ENCODE peak calls at places on chromosomes 7 and 10, in ten cellular contexts. One of them, this sample, is unnamed.

GRCh38 chr10:88270871-88271713 is 312.0 kb downstream of the RNLS start:
- DNase-seq in suprapubic skin: no peak
- DNase-seq in transverse colon: no peak
- DNase-seq in H1: no peak
- DNase-seq in upper lobe of left lung: no peak
- DNase-seq in sigmoid colon: no peak
- DNase-seq in SK-N-SH: no peak
- DNase-seq in spleen: no peak
- DNase-seq in Panc1: no peak
- DNase-seq in prostate gland: no peak
- DNase-seq in this sample: no peak

GRCh38 chr10:50552771-50553535 is 70.8 kb downstream of the SGMS1 start:
- DNase-seq in spleen: no peak
- DNase-seq in prostate gland: no peak
- DNase-seq in upper lobe of left lung: no peak
- DNase-seq in SK-N-SH: no peak
- DNase-seq in H1: no peak
- DNase-seq in suprapubic skin: no peak
- DNase-seq in Panc1: no peak
- DNase-seq in transverse colon: peak; percentile 34
- DNase-seq in sigmoid colon: no peak
- DNase-seq in this sample: no peak

GRCh38 chr7:137874390-137874789 is 27.6 kb upstream of the DGKI start:
- DNase-seq in spleen: no peak
- DNase-seq in Panc1: no peak
- DNase-seq in SK-N-SH: peak; percentile 57
- DNase-seq in sigmoid colon: no peak
- DNase-seq in H1: no peak
- DNase-seq in suprapubic skin: no peak
- DNase-seq in transverse colon: no peak
- DNase-seq in upper lobe of left lung: no peak
- DNase-seq in prostate gland: no peak
- DNase-seq in this sample: no peak

GRCh38 chr7:16594061-16594460 is 51.5 kb downstream of the ANKMY2 start:
- DNase-seq in SK-N-SH: no peak
- DNase-seq in upper lobe of left lung: no peak
- DNase-seq in prostate gland: no peak
- DNase-seq in H1: no peak
- DNase-seq in suprapubic skin: no peak
- DNase-seq in transverse colon: no peak
- DNase-seq in Panc1: no peak
- DNase-seq in spleen: no peak
- DNase-seq in sigmoid colon: no peak
- DNase-seq in this sample: no peak

GRCh38 chr10:46549171-46550075 is 7.0 kb downstream of the GPRIN2 start:
- DNase-seq in transverse colon: peak; percentile 12
- DNase-seq in sigmoid colon: peak; percentile 68
- DNase-seq in suprapubic skin: peak; percentile 86
- DNase-seq in H1: peak; percentile 59
- DNase-seq in spleen: peak; percentile 79
- DNase-seq in SK-N-SH: peak; percentile 41
- DNase-seq in upper lobe of left lung: peak; percentile 89
- DNase-seq in Panc1: no peak
- DNase-seq in prostate gland: peak; percentile 5
- DNase-seq in this sample: no peak

GRCh38 chr7:105438254-105438653 is 49.5 kb upstream of the SRPK2 start:
- DNase-seq in transverse colon: no peak
- DNase-seq in spleen: no peak
- DNase-seq in SK-N-SH: no peak
- DNase-seq in H1: no peak
- DNase-seq in prostate gland: no peak
- DNase-seq in suprapubic skin: no peak
- DNase-seq in upper lobe of left lung: no peak
- DNase-seq in sigmoid colon: no peak
- DNase-seq in Panc1: no peak
- DNase-seq in this sample: no peak

GRCh38 chr7:158236400-158236799 is 351.2 kb downstream of the PTPRN2 start:
- DNase-seq in SK-N-SH: no peak
- DNase-seq in H1: no peak
- DNase-seq in prostate gland: no peak
- DNase-seq in upper lobe of left lung: peak; percentile 45
- DNase-seq in Panc1: no peak
- DNase-seq in suprapubic skin: no peak
- DNase-seq in sigmoid colon: no peak
- DNase-seq in transverse colon: no peak
- DNase-seq in spleen: peak; percentile 65
- DNase-seq in this sample: no peak

GRCh38 chr7:55507743-55508142 is 64.6 kb downstream of the VOPP1 start:
- DNase-seq in suprapubic skin: no peak
- DNase-seq in upper lobe of left lung: no peak
- DNase-seq in sigmoid colon: no peak
- DNase-seq in SK-N-SH: no peak
- DNase-seq in prostate gland: no peak
- DNase-seq in spleen: no peak
- DNase-seq in H1: no peak
- DNase-seq in transverse colon: no peak
- DNase-seq in Panc1: no peak
- DNase-seq in this sample: no peak

GRCh38 chr7:34066968-34067367 is 161.6 kb downstream of the BMPER start:
- DNase-seq in Panc1: no peak
- DNase-seq in sigmoid colon: no peak
- DNase-seq in SK-N-SH: no peak
- DNase-seq in transverse colon: no peak
- DNase-seq in suprapubic skin: no peak
- DNase-seq in spleen: no peak
- DNase-seq in prostate gland: no peak
- DNase-seq in H1: no peak
- DNase-seq in upper lobe of left lung: no peak
- DNase-seq in this sample: no peak

GRCh38 chr7:28703054-28703765 is 254.9 kb downstream of the TRIL start:
- DNase-seq in suprapubic skin: no peak
- DNase-seq in upper lobe of left lung: no peak
- DNase-seq in sigmoid colon: no peak
- DNase-seq in transverse colon: no peak
- DNase-seq in SK-N-SH: no peak
- DNase-seq in H1: no peak
- DNase-seq in spleen: no peak
- DNase-seq in prostate gland: no peak
- DNase-seq in Panc1: no peak
- DNase-seq in this sample: no peak

GRCh38 chr10:110456523-110457091 is 41.1 kb upstream of the DUSP5 start:
- DNase-seq in Panc1: no peak
- DNase-seq in transverse colon: no peak
- DNase-seq in H1: no peak
- DNase-seq in spleen: peak; percentile 60
- DNase-seq in prostate gland: no peak
- DNase-seq in sigmoid colon: peak; percentile 11
- DNase-seq in suprapubic skin: peak; percentile 56
- DNase-seq in SK-N-SH: no peak
- DNase-seq in upper lobe of left lung: no peak
- DNase-seq in this sample: peak; percentile 36

GRCh38 chr10:116892873-116893685 is 43.8 kb downstream of the ENO4 start:
- DNase-seq in SK-N-SH: no peak
- DNase-seq in prostate gland: peak; percentile 8
- DNase-seq in upper lobe of left lung: no peak
- DNase-seq in H1: no peak
- DNase-seq in Panc1: no peak
- DNase-seq in spleen: no peak
- DNase-seq in transverse colon: no peak
- DNase-seq in sigmoid colon: no peak
- DNase-seq in suprapubic skin: no peak
- DNase-seq in this sample: no peak

GRCh38 chr7:105106473-105106872 is 92.5 kb downstream of the KMT2E start:
- DNase-seq in sigmoid colon: no peak
- DNase-seq in prostate gland: no peak
- DNase-seq in upper lobe of left lung: no peak
- DNase-seq in spleen: no peak
- DNase-seq in suprapubic skin: no peak
- DNase-seq in Panc1: no peak
- DNase-seq in transverse colon: no peak
- DNase-seq in SK-N-SH: no peak
- DNase-seq in H1: no peak
- DNase-seq in this sample: no peak

GRCh38 chr10:5659702-5660528 is 6.5 kb downstream of the ASB13 start:
- DNase-seq in H1: no peak
- DNase-seq in transverse colon: peak; percentile 63
- DNase-seq in Panc1: no peak
- DNase-seq in prostate gland: no peak
- DNase-seq in sigmoid colon: no peak
- DNase-seq in spleen: no peak
- DNase-seq in upper lobe of left lung: no peak
- DNase-seq in SK-N-SH: no peak
- DNase-seq in suprapubic skin: no peak
- DNase-seq in this sample: no peak

GRCh38 chr7:16356241-16356958 is 64.9 kb downstream of the CRPPA start:
- DNase-seq in sigmoid colon: no peak
- DNase-seq in upper lobe of left lung: no peak
- DNase-seq in prostate gland: no peak
- DNase-seq in Panc1: no peak
- DNase-seq in spleen: no peak
- DNase-seq in SK-N-SH: peak; percentile 42
- DNase-seq in suprapubic skin: no peak
- DNase-seq in transverse colon: no peak
- DNase-seq in H1: no peak
- DNase-seq in this sample: no peak

GRCh38 chr7:44727346-44728262 is 21.0 kb upstream of the ZMIZ2 start:
- DNase-seq in spleen: peak; percentile 36
- DNase-seq in transverse colon: no peak
- DNase-seq in sigmoid colon: no peak
- DNase-seq in SK-N-SH: no peak
- DNase-seq in upper lobe of left lung: no peak
- DNase-seq in Panc1: no peak
- DNase-seq in prostate gland: no peak
- DNase-seq in H1: no peak
- DNase-seq in suprapubic skin: no peak
- DNase-seq in this sample: no peak

GRCh38 chr10:60943372-60944158 is 420 bp downstream of the RHOBTB1 start:
- DNase-seq in prostate gland: peak; percentile 21
- DNase-seq in transverse colon: peak; percentile 55
- DNase-seq in suprapubic skin: peak; percentile 81
- DNase-seq in sigmoid colon: peak; percentile 86
- DNase-seq in spleen: peak; percentile 90
- DNase-seq in upper lobe of left lung: peak; percentile 91
- DNase-seq in SK-N-SH: peak; percentile 78
- DNase-seq in H1: peak; percentile 81
- DNase-seq in Panc1: no peak
- DNase-seq in this sample: peak; percentile 41

DNA sequence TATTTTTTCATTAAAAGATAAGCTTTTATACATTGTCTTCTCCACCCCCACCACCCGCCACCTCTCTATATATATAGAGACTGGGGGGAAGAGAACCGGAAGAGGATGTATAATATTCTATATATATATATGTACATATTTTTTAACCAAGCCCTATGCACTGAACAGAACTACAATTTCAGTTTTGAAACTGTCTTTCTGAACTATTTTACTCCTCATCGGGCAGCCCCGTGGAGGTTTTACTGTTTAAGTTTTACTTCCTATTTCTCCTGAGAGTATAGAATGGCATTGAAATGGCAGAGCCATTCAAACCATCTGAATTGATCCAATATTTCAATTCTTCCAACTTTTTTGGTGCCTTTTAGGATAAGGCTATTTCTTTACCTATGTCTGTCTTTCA is 1047.1 kb downstream of the NRG3 start:
- DNase-seq in spleen: no peak
- DNase-seq in H1: no peak
- DNase-seq in SK-N-SH: no peak
- DNase-seq in prostate gland: no peak
- DNase-seq in Panc1: no peak
- DNase-seq in suprapubic skin: no peak
- DNase-seq in sigmoid colon: no peak
- DNase-seq in upper lobe of left lung: no peak
- DNase-seq in transverse colon: no peak
- DNase-seq in this sample: no peak
- H3K9me3 ChIP-seq in spleen: no peaks in the 10 kb centered on the region
- H3K9me3 ChIP-seq in H1: peaks cover 3% of the 10 kb centered on the region
- H3K9me3 ChIP-seq in SK-N-SH: no peaks in the 10 kb centered on the region
- H3K9me3 ChIP-seq in prostate gland: no peaks in the 10 kb centered on the region
- H3K9me3 ChIP-seq in Panc1: no peaks in the 10 kb centered on the region
- H3K9me3 ChIP-seq in suprapubic skin: no peaks in the 10 kb centered on the region
- H3K9me3 ChIP-seq in sigmoid colon: no peaks in the 10 kb centered on the region
- H3K9me3 ChIP-seq in upper lobe of left lung: no peaks in the 10 kb centered on the region
- H3K9me3 ChIP-seq in transverse colon: no peaks in the 10 kb centered on the region
- H3K9me3 ChIP-seq in this sample: no peaks in the 10 kb centered on the region

DNA sequence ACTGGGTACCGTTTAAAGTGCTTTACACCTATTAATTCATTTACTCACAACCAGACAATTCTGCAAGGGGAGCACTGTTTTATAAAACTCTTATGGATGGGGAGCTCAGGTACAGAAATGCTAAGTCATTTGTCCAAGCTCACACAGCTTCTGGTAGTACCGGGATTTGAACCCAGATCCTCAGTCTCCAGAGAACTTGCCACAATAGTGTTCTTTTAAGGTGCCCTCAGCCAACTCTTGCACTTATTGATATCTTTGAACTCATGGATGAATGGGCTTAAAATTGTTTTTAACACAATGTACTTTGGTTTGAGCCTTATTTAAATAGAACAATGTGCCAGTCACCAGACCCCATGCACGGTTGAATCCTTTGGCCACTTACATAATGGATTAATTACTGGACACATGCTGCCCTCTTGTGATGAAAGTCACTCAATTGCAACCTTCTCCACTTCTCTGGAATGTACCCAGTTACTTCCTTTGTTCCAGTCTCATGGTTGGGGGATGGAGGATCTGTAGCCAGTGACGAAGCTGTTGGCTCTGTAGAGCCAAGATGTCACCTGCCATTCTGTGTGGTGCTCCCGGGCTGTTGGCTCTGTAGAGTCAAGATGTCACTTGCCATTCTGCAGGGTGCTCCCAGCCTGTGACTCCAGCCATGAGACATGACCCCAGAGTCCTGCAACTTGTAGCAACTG is 65.6 kb downstream of the NOD1 start:
- DNase-seq in spleen: no peak
- DNase-seq in SK-N-SH: peak; percentile 72
- DNase-seq in H1: peak; percentile 48
- DNase-seq in suprapubic skin: no peak
- DNase-seq in sigmoid colon: no peak
- DNase-seq in prostate gland: peak; percentile 55
- DNase-seq in Panc1: peak; percentile 52
- DNase-seq in upper lobe of left lung: no peak
- DNase-seq in transverse colon: peak; percentile 32
- DNase-seq in this sample: no peak
- TF ChIP-seq CTCF in spleen: peak; percentile 72
- TF ChIP-seq CTCF in SK-N-SH: peak; percentile 86
- TF ChIP-seq CTCF in H1: no peak
- TF ChIP-seq CTCF in suprapubic skin: peak; percentile 44
- TF ChIP-seq CTCF in sigmoid colon: peak; percentile 47
- TF ChIP-seq CTCF in prostate gland: peak; percentile 27
- TF ChIP-seq CTCF in Panc1: peak; percentile 58
- TF ChIP-seq CTCF in upper lobe of left lung: peak; percentile 85
- TF ChIP-seq CTCF in transverse colon: peak; percentile 59
- TF ChIP-seq CTCF in this sample: no peak

GRCh38 chr10:96645191-96645721 is 58.4 kb upstream of the TM9SF3 start:
- DNase-seq in spleen: peak; percentile 84
- DNase-seq in SK-N-SH: no peak
- DNase-seq in transverse colon: peak; percentile 19
- DNase-seq in sigmoid colon: no peak
- DNase-seq in Panc1: no peak
- DNase-seq in H1: no peak
- DNase-seq in upper lobe of left lung: no peak
- DNase-seq in prostate gland: no peak
- DNase-seq in suprapubic skin: no peak
- DNase-seq in this sample: no peak
- TF ChIP-seq POLR2AphosphoS5 in spleen: peak; percentile 55
- TF ChIP-seq POLR2AphosphoS5 in SK-N-SH: no peak
- TF ChIP-seq POLR2AphosphoS5 in transverse colon: no peak
- TF ChIP-seq POLR2AphosphoS5 in sigmoid colon: no peak
- TF ChIP-seq POLR2AphosphoS5 in Panc1: no peak
- TF ChIP-seq POLR2AphosphoS5 in H1: no peak
- TF ChIP-seq POLR2AphosphoS5 in upper lobe of left lung: no peak
- TF ChIP-seq POLR2AphosphoS5 in prostate gland: no peak
- TF ChIP-seq POLR2AphosphoS5 in suprapubic skin: no peak
- TF ChIP-seq POLR2AphosphoS5 in this sample: no peak

GRCh38 chr7:68800316-68800715 is 798.0 kb upstream of the AUTS2 start:
- DNase-seq in upper lobe of left lung: no peak
- DNase-seq in suprapubic skin: no peak
- DNase-seq in sigmoid colon: no peak
- DNase-seq in prostate gland: no peak
- DNase-seq in SK-N-SH: no peak
- DNase-seq in Panc1: no peak
- DNase-seq in spleen: peak; percentile 19
- DNase-seq in H1: no peak
- DNase-seq in transverse colon: no peak
- DNase-seq in this sample: no peak
- H3K9me3 ChIP-seq in upper lobe of left lung: no peaks in the 10 kb centered on the region
- H3K9me3 ChIP-seq in suprapubic skin: no peaks in the 10 kb centered on the region
- H3K9me3 ChIP-seq in sigmoid colon: no peaks in the 10 kb centered on the region
- H3K9me3 ChIP-seq in prostate gland: no peaks in the 10 kb centered on the region
- H3K9me3 ChIP-seq in SK-N-SH: no peaks in the 10 kb centered on the region
- H3K9me3 ChIP-seq in Panc1: no peaks in the 10 kb centered on the region
- H3K9me3 ChIP-seq in spleen: no peaks in the 10 kb centered on the region
- H3K9me3 ChIP-seq in H1: no peaks in the 10 kb centered on the region
- H3K9me3 ChIP-seq in transverse colon: no peaks in the 10 kb centered on the region
- H3K9me3 ChIP-seq in this sample: no peaks in the 10 kb centered on the region